ENCODE peak calls at places on chromosome 4, in four cellular contexts. One of them, this sample, is unnamed.
A peak's percentile ranks its signal among the peaks of the same experiment; 100 is the strongest.

GRCh38 chr4:125334936-125335335 is 20.2 kb downstream of the FAT4 start:
- DNase-seq in aorta: no peak
- DNase-seq in IMR-90: no peak
- DNase-seq in heart left ventricle: no peak
- DNase-seq in this sample: no peak

GRCh38 chr4:73735231-73735630 is 5.1 kb upstream of the CXCL8 start:
- DNase-seq in aorta: no peak
- DNase-seq in IMR-90: peak; percentile 79
- DNase-seq in heart left ventricle: no peak
- DNase-seq in this sample: no peak

GRCh38 chr4:73341454-73341853 is 62.6 kb upstream of the ALB start:
- DNase-seq in heart left ventricle: no peak
- DNase-seq in IMR-90: peak; percentile 53
- DNase-seq in aorta: no peak
- DNase-seq in this sample: peak; percentile 14

GRCh38 chr4:125928652-125929051 is 613.9 kb downstream of the FAT4 start:
- DNase-seq in heart left ventricle: no peak
- DNase-seq in aorta: no peak
- DNase-seq in IMR-90: no peak
- DNase-seq in this sample: no peak

GRCh38 chr4:183241322-183241640 is 78.8 kb downstream of the CLDN22 start:
- DNase-seq in IMR-90: peak; percentile 93
- DNase-seq in aorta: no peak
- DNase-seq in heart left ventricle: no peak
- DNase-seq in this sample: no peak

GRCh38 chr4:95761441-95761840 is 78.5 kb upstream of the PDHA2 start:
- DNase-seq in aorta: no peak
- DNase-seq in IMR-90: peak; percentile 38
- DNase-seq in heart left ventricle: no peak
- DNase-seq in this sample: peak; percentile 85

GRCh38 chr4:145012841-145013240 is 85.2 kb downstream of the ANAPC10 start:
- DNase-seq in heart left ventricle: no peak
- DNase-seq in IMR-90: peak; percentile 71
- DNase-seq in aorta: no peak
- DNase-seq in this sample: peak; percentile 82

GRCh38 chr4:122758033-122758432 is 25.5 kb downstream of the BBS12 start:
- DNase-seq in IMR-90: peak; percentile 51
- DNase-seq in heart left ventricle: no peak
- DNase-seq in aorta: no peak
- DNase-seq in this sample: no peak

GRCh38 chr4:123941306-123941705 is 544.7 kb downstream of the SPRY1 start:
- DNase-seq in IMR-90: peak; percentile 61
- DNase-seq in heart left ventricle: no peak
- DNase-seq in aorta: no peak
- DNase-seq in this sample: no peak

GRCh38 chr4:136737066-136737465 is 795.2 kb downstream of the PCDH18 start:
- DNase-seq in IMR-90: peak; percentile 36
- DNase-seq in aorta: no peak
- DNase-seq in heart left ventricle: no peak
- DNase-seq in this sample: no peak

GRCh38 chr4:33078145-33078544 is 2358.0 kb downstream of the PCDH7 start:
- DNase-seq in aorta: no peak
- DNase-seq in IMR-90: no peak
- DNase-seq in heart left ventricle: no peak
- DNase-seq in this sample: no peak

GRCh38 chr4:21887481-21887880 is 61.1 kb downstream of the KCNIP4 start:
- DNase-seq in IMR-90: no peak
- DNase-seq in aorta: no peak
- DNase-seq in heart left ventricle: no peak
- DNase-seq in this sample: no peak

GRCh38 chr4:6963139-6963611 is 53.5 kb downstream of the TBC1D14 start:
- DNase-seq in aorta: no peak
- DNase-seq in heart left ventricle: no peak
- DNase-seq in IMR-90: peak; percentile 52
- DNase-seq in this sample: no peak

GRCh38 chr4:118817178-118817930 is 18.6 kb downstream of the SEC24D start:
- DNase-seq in aorta: no peak
- DNase-seq in IMR-90: no peak
- DNase-seq in heart left ventricle: no peak
- DNase-seq in this sample: no peak

DNA sequence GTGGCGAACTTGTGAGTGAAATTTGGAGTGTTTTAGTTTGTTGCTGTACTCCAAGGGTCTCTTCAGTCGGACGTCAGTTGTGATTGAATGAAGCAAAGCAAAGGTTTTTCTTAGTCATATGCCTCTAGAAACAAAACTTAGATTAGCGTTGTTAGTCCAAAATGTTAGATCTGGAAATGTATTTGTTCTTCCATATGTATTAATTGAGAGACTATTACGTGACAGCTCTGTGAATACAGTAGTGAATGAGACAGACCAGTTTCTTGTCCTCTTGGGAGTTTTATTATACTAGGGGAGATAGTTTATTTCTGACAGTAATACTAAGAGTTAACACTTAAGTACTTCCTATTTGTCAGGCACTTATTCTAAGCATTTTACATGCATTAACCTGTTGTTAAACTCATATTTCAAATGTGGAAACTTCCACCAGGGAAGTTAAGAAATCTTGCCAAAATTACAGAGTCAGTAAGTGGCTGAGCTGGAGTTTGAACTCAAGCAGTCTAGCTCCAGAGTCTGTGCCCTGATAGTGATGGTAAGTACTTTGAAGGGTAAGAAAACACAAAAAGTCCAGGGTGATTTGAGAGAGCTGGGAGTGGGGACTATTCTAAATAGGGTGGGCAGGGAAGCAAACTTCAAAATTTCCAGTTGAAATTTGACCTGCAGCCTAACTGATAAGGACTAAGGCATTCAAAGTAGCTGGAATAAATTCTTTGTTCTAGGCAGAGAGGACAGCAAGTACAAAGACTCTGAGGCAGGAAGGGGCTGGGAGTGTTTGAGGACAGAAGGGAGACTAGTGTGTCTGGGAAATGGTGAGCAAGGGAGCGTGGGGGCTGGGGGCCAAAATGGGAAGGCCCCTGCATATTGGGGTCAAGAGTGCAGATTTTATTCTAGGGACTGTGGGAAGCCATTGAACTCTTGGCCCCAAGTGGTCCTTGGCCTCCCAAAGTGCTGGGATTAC is 17.0 kb downstream of the ADD1 start:
- DNase-seq in heart left ventricle: peak; percentile 57
- DNase-seq in IMR-90: peak; percentile 24
- DNase-seq in aorta: no peak
- DNase-seq in this sample: no peak
- H3K27ac ChIP-seq in heart left ventricle: peak overlapping the region; percentile 72
- H3K27ac ChIP-seq in IMR-90: peak overlapping the region; percentile 43
- H3K27ac ChIP-seq in aorta: no peak overlapping the region
- H3K27ac ChIP-seq in this sample: no peak overlapping the region

DNA sequence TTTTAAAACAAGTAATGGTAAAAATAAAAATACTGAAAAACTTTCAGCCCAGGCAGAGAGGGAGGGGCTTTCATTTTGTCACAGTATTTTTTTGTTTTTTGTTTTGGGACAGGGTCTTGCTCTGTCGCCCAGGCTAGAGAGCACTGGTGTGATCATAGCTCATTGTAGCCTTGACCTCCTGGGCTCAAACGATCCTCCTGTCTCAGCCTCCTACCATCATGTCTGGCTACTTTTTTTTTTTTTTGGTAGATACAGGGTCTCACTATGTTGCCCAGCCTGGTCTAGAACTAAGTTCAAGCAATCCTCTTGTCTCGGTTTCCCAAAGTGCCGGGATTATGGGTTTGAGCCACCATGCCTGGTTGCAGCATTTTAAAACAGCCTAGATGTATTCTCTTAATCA is 40.8 kb upstream of the FAT1 start:
- DNase-seq in heart left ventricle: no peak
- DNase-seq in IMR-90: no peak
- DNase-seq in aorta: no peak
- DNase-seq in this sample: no peak
- H3K27ac ChIP-seq in heart left ventricle: no peak overlapping the region
- H3K27ac ChIP-seq in IMR-90: no peak overlapping the region
- H3K27ac ChIP-seq in aorta: no peak overlapping the region
- H3K27ac ChIP-seq in this sample: no peak overlapping the region

DNA sequence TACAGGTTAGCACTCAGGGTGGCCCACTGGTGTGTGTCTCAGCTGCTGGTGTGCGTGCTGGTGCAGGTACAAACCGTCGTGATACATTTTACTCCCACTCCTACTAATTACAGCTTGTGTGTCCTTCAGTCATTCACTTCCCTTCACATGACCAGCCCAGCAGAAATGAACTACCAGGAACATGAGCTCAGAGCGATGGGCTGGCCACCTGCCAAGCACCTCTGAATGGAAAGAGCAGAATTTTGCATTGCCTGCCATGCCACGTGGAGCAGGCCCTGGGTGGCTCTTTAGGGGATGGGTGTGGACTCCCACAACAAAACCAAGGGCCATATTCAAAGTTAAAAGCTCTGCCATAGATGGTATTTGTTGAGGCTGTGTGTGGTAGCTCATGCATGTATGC is 58.9 kb upstream of the PGM2 start:
- DNase-seq in aorta: peak; percentile 91
- DNase-seq in IMR-90: peak; percentile 44
- DNase-seq in heart left ventricle: peak; percentile 52
- DNase-seq in this sample: no peak
- H3K27ac ChIP-seq in aorta: no peak overlapping the region
- H3K27ac ChIP-seq in IMR-90: no peak overlapping the region
- H3K27ac ChIP-seq in heart left ventricle: no peak overlapping the region
- H3K27ac ChIP-seq in this sample: no peak overlapping the region

GRCh38 chr4:56743550-56743949 is 62.5 kb upstream of the HOPX start:
- DNase-seq in aorta: no peak
- DNase-seq in heart left ventricle: no peak
- DNase-seq in IMR-90: no peak
- DNase-seq in this sample: no peak

GRCh38 chr4:56745082-56745481 is 64.0 kb upstream of the HOPX start:
- DNase-seq in aorta: no peak
- DNase-seq in heart left ventricle: no peak
- DNase-seq in IMR-90: no peak
- DNase-seq in this sample: no peak

GRCh38 chr4:56742080-56742871 is 61.2 kb upstream of the HOPX start:
- DNase-seq in IMR-90: peak; percentile 19
- DNase-seq in heart left ventricle: no peak
- DNase-seq in aorta: no peak
- DNase-seq in this sample: no peak

GRCh38 chr4:56741595-56741994 is 60.5 kb upstream of the HOPX start:
- DNase-seq in aorta: no peak
- DNase-seq in heart left ventricle: no peak
- DNase-seq in IMR-90: no peak
- DNase-seq in this sample: no peak

GRCh38 chr4:56744030-56744429 is 62.9 kb upstream of the HOPX start:
- DNase-seq in aorta: no peak
- DNase-seq in heart left ventricle: no peak
- DNase-seq in IMR-90: no peak
- DNase-seq in this sample: no peak
- H3K27ac ChIP-seq in aorta: no peak overlapping the region
- H3K27ac ChIP-seq in heart left ventricle: no peak overlapping the region
- H3K27ac ChIP-seq in IMR-90: no peak overlapping the region
- H3K27ac ChIP-seq in this sample: no peak overlapping the region

GRCh38 chr4:76270776-76271175 is 19.3 kb downstream of the FAM47E start:
- DNase-seq in aorta: no peak
- DNase-seq in IMR-90: no peak
- DNase-seq in heart left ventricle: no peak
- DNase-seq in this sample: no peak

GRCh38 chr4:76272999-76273398 is 21.5 kb downstream of the FAM47E start:
- DNase-seq in heart left ventricle: no peak
- DNase-seq in IMR-90: no peak
- DNase-seq in aorta: no peak
- DNase-seq in this sample: no peak

GRCh38 chr4:76271248-76271647 is 19.7 kb downstream of the FAM47E start:
- DNase-seq in IMR-90: no peak
- DNase-seq in aorta: no peak
- DNase-seq in heart left ventricle: no peak
- DNase-seq in this sample: no peak

GRCh38 chr4:76272091-76272490 is 20.6 kb downstream of the FAM47E start:
- DNase-seq in heart left ventricle: no peak
- DNase-seq in aorta: no peak
- DNase-seq in IMR-90: no peak
- DNase-seq in this sample: no peak

DNA sequence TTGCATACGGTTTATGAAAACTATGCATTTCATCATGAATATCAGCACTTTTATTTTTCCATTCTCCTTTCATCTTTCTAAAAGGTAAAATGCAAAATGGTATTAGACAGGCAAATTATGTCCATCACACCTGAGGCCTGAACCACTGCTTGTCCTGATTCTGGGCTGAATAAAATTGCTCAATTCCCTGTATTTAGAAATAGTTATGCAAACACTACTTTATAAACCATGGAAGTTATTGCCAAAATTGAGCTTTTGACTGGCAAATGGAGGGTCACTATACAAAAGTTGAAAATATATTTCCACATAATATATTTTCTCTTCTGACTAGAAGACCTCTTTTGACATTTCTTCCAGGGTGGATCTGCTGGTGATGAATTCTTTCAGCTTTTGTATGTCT is 21.1 kb downstream of the FAM47E start:
- DNase-seq in aorta: no peak
- DNase-seq in heart left ventricle: no peak
- DNase-seq in IMR-90: no peak
- DNase-seq in this sample: no peak
- H3K27ac ChIP-seq in aorta: no peak overlapping the region
- H3K27ac ChIP-seq in heart left ventricle: no peak overlapping the region
- H3K27ac ChIP-seq in IMR-90: no peak overlapping the region
- H3K27ac ChIP-seq in this sample: no peak overlapping the region

GRCh38 chr4:102285831-102286230 is 59.5 kb downstream of the SLC39A8 start:
- DNase-seq in IMR-90: no peak
- DNase-seq in aorta: no peak
- DNase-seq in heart left ventricle: no peak
- DNase-seq in this sample: no peak

GRCh38 chr4:102281171-102281842 is 64.0 kb downstream of the SLC39A8 start:
- DNase-seq in heart left ventricle: no peak
- DNase-seq in IMR-90: no peak
- DNase-seq in aorta: no peak
- DNase-seq in this sample: no peak
- H3K27ac ChIP-seq in heart left ventricle: no peak overlapping the region
- H3K27ac ChIP-seq in IMR-90: no peak overlapping the region
- H3K27ac ChIP-seq in aorta: no peak overlapping the region
- H3K27ac ChIP-seq in this sample: no peak overlapping the region

GRCh38 chr4:139146926-139147547 is 30.0 kb downstream of the ELF2 start:
- DNase-seq in heart left ventricle: no peak
- DNase-seq in IMR-90: no peak
- DNase-seq in aorta: no peak
- DNase-seq in this sample: no peak
- H3K27ac ChIP-seq in heart left ventricle: no peak overlapping the region
- H3K27ac ChIP-seq in IMR-90: no peak overlapping the region
- H3K27ac ChIP-seq in aorta: no peak overlapping the region
- H3K27ac ChIP-seq in this sample: no peak overlapping the region

GRCh38 chr4:159047478-159048165 is 55.3 kb upstream of the RAPGEF2 start:
- DNase-seq in IMR-90: peak; percentile 65
- DNase-seq in aorta: no peak
- DNase-seq in heart left ventricle: no peak
- DNase-seq in this sample: no peak
- H3K27ac ChIP-seq in IMR-90: no peak overlapping the region
- H3K27ac ChIP-seq in aorta: no peak overlapping the region
- H3K27ac ChIP-seq in heart left ventricle: no peak overlapping the region
- H3K27ac ChIP-seq in this sample: no peak overlapping the region

GRCh38 chr4:84490663-84491062 is 8.4 kb downstream of the NKX6-1 start:
- DNase-seq in IMR-90: no peak
- DNase-seq in aorta: no peak
- DNase-seq in heart left ventricle: no peak
- DNase-seq in this sample: no peak
- H3K27ac ChIP-seq in IMR-90: no peak overlapping the region
- H3K27ac ChIP-seq in aorta: no peak overlapping the region
- H3K27ac ChIP-seq in heart left ventricle: no peak overlapping the region
- H3K27ac ChIP-seq in this sample: peak overlapping the region; percentile 79